ENCODE peak calls at places on chromosomes 16 and 17, in nine cellular contexts. B is stimulated activated CD4-positive, alpha-beta T cell treated with anti-CD3 and anti-CD28 coated beads, Interleukin-4, amount 100 ng/mL, for 48 hours; Z is T-helper 17 cell; I is A549; G is EL; A is KBM-7; Y is GM13976; J is HepG2; P is HEK293T. O is an unnamed sample.

GRCh38 chr16:53175118-53175517 is 120.3 kb downstream of the CHD9 start:
- DNase-seq in B (no peak), J (no peak), A (no peak), P (no peak), G (no peak), Y (no peak), I (no peak), Z (no peak), O (no peak)

GRCh38 chr16:89639385-89639784 is 18.1 kb downstream of the CHMP1A start:
- DNase-seq in A (no peak), B (no peak), Z (no peak), Y (no peak), I (no peak), P (no peak), J (no peak), G (no peak), O (no peak)

GRCh38 chr17:74529243-74529642 is 2.0 kb downstream of the CD300LB start:
- DNase-seq in I (no peak), Z (no peak), Y (no peak), A (no peak), B (no peak), G (no peak), P (no peak), J (no peak), O (no peak)

GRCh38 chr17:31538080-31538762 is 146.7 kb downstream of the RAB11FIP4 start:
- DNase-seq in I (no peak), B (no peak), Y (peak), A (no peak), P (no peak), Z (no peak), G (no peak), J (no peak), O (no peak)

GRCh38 chr16:57531253-57531575 is 5.2 kb downstream of the CCDC102A start:
- DNase-seq in Z (no peak), J (no peak), I (no peak), G (no peak), B (no peak), P (no peak), A (no peak), Y (peak), O (no peak)

GRCh38 chr16:11698271-11698689 is 30.0 kb downstream of the SNN start:
- DNase-seq in P (no peak), Y (no peak), I (no peak), G (peak), A (no peak), J (no peak), B (no peak), Z (no peak), O (peak)

GRCh38 chr16:29877266-29877961 is 14.4 kb upstream of the CDIPT start:
- DNase-seq in J (no peak), P (peak), G (peak), Z (peak), A (peak), I (peak), Y (peak), B (peak), O (no peak)

GRCh38 chr16:28140788-28141618 is 70.8 kb downstream of the XPO6 start:
- DNase-seq in B (peak), A (peak), G (no peak), P (no peak), I (no peak), Y (peak), Z (peak), J (peak), O (peak)

GRCh38 chr16:85715169-85716015 is 26.6 kb upstream of the GINS2 start:
- DNase-seq in B (no peak), I (no peak), P (no peak), Y (no peak), J (no peak), A (no peak), Z (no peak), G (no peak), O (no peak)

GRCh38 chr16:9256196-9256595 is 164.8 kb downstream of the HAPSTR1 start:
- DNase-seq in J (peak), Z (no peak), B (peak), P (peak), I (peak), G (peak), A (peak), Y (peak), O (peak)

GRCh38 chr17:38563362-38564253 is 42.1 kb downstream of the SRCIN1 start:
- DNase-seq in Z (no peak), A (no peak), I (no peak), G (no peak), P (no peak), J (no peak), B (no peak), Y (no peak), O (no peak)

GRCh38 chr17:38903404-38903803 is 22.0 kb upstream of the LASP1NB start:
- DNase-seq in A (no peak), P (no peak), B (no peak), Z (no peak), J (no peak), G (no peak), Y (no peak), I (no peak), O (no peak)

GRCh38 chr17:40511136-40511535 is 9.7 kb upstream of the TNS4 start:
- DNase-seq in J (no peak), Y (no peak), B (no peak), I (no peak), A (no peak), Z (no peak), G (no peak), P (no peak), O (no peak)

GRCh38 chr17:77002103-77003045 is 134.2 kb downstream of the MGAT5B start:
- DNase-seq in A (no peak), Y (no peak), I (peak), B (no peak), Z (no peak), G (peak), J (peak), P (no peak), O (no peak)

GRCh38 chr17:61475726-61476125 is 23.5 kb downstream of the TBX4 start:
- DNase-seq in J (no peak), P (no peak), Y (no peak), B (no peak), A (no peak), G (peak), I (no peak), Z (no peak), O (no peak)

GRCh38 chr17:43927101-43927935 is 15.0 kb downstream of the PPY start:
- DNase-seq in Y (no peak), A (no peak), P (no peak), J (no peak), Z (no peak), I (no peak), B (no peak), G (no peak), O (no peak)

GRCh38 chr16:28592979-28593553 is 3.8 kb downstream of the SULT1A2 start:
- DNase-seq in G (no peak), Y (no peak), P (no peak), B (no peak), J (no peak), Z (no peak), I (no peak), A (no peak), O (no peak)

GRCh38 chr17:27915715-27916114 is 22.6 kb upstream of the LYRM9 start:
- DNase-seq in B (no peak), I (no peak), Y (no peak), Z (no peak), P (peak), G (no peak), J (no peak), A (no peak), O (no peak)

GRCh38 chr17:47618416-47618815 is 31.3 kb upstream of the KPNB1 start:
- DNase-seq in G (peak), Z (no peak), B (no peak), I (peak), Y (no peak), A (peak), P (peak), J (peak), O (peak)

GRCh38 chr17:33967608-33968349 is 287.3 kb upstream of the CCL2 start:
- DNase-seq in Z (no peak), P (no peak), G (no peak), A (no peak), Y (no peak), I (no peak), B (no peak), J (no peak), O (no peak)

GRCh38 chr17:33989357-33990148 is 265.5 kb upstream of the CCL2 start:
- DNase-seq in A (no peak), I (no peak), B (no peak), Z (no peak), P (no peak), Y (no peak), J (no peak), G (no peak), O (no peak)

GRCh38 chr17:45971698-45972141 is 27.3 kb upstream of the STH start:
- DNase-seq in B (no peak), I (no peak), Z (no peak), P (no peak), J (no peak), G (no peak), Y (no peak), A (no peak), O (no peak)

GRCh38 chr17:82902972-82903874 is 63.4 kb upstream of the ZNF750 start:
- DNase-seq in A (no peak), Y (no peak), G (no peak), I (no peak), J (no peak), P (no peak), B (no peak), Z (no peak), O (no peak)

GRCh38 chr16:3536271-3536671 is 35.5 kb downstream of the CLUAP1 start:
- DNase-seq in A (no peak), P (no peak), Z (no peak), J (no peak), G (no peak), Y (no peak), B (no peak), I (no peak), O (no peak)

GRCh38 chr17:34519286-34519685 is 60.1 kb upstream of the TMEM132E start:
- DNase-seq in G (no peak), B (peak), Y (peak), P (peak), J (peak), I (no peak), A (peak), Z (no peak), O (no peak)

GRCh38 chr16:17370233-17371013 is 100.3 kb downstream of the XYLT1 start:
- DNase-seq in I (no peak), J (no peak), B (no peak), G (no peak), A (no peak), Y (no peak), Z (no peak), P (no peak), O (no peak)

GRCh38 chr16:11560701-11561439 is 25.8 kb downstream of the LITAF start:
- DNase-seq in Y (no peak), B (no peak), A (no peak), I (no peak), P (peak), Z (peak), J (no peak), G (peak), O (no peak)

GRCh38 chr17:19024101-19025078 is 19.8 kb upstream of the FAM83G start:
- DNase-seq in Z (no peak), B (no peak), G (peak), P (no peak), Y (no peak), A (no peak), I (no peak), J (no peak), O (no peak)